ENCODE peak calls at places on chromosomes 1 and 21, in nine cellular contexts. One of them, this sample, is unnamed.

GRCh38 chr1:236141447-236142357 is 637 bp upstream of the GPR137B start:
- DNase-seq in GM20000: peak; percentile 37
- DNase-seq in cardiac muscle cell: peak; percentile 61
- DNase-seq in neural progenitor cell: peak; percentile 72
- DNase-seq in tibial artery: no peak
- DNase-seq in CD4-positive, alpha-beta T cell: peak; percentile 5
- DNase-seq in progenitor cell of endocrine pancreas: peak; percentile 20
- DNase-seq in H9: peak; percentile 64
- DNase-seq in uterus: peak; percentile 31
- DNase-seq in this sample: peak; percentile 33

GRCh38 chr1:42557230-42557851 is 94.3 kb downstream of the CCDC30 start:
- DNase-seq in GM20000: no peak
- DNase-seq in cardiac muscle cell: no peak
- DNase-seq in neural progenitor cell: no peak
- DNase-seq in tibial artery: no peak
- DNase-seq in CD4-positive, alpha-beta T cell: no peak
- DNase-seq in progenitor cell of endocrine pancreas: no peak
- DNase-seq in H9: no peak
- DNase-seq in uterus: no peak
- DNase-seq in this sample: no peak

GRCh38 chr1:221663321-221663720 is 78.6 kb downstream of the DUSP10 start:
- DNase-seq in GM20000: no peak
- DNase-seq in cardiac muscle cell: peak; percentile 44
- DNase-seq in neural progenitor cell: no peak
- DNase-seq in tibial artery: no peak
- DNase-seq in CD4-positive, alpha-beta T cell: no peak
- DNase-seq in progenitor cell of endocrine pancreas: no peak
- DNase-seq in H9: no peak
- DNase-seq in uterus: no peak
- DNase-seq in this sample: no peak

GRCh38 chr1:12617901-12618660 is at the start of gene DHRS3:
- DNase-seq in GM20000: peak; percentile 66
- DNase-seq in cardiac muscle cell: peak; percentile 94
- DNase-seq in neural progenitor cell: peak; percentile 92
- DNase-seq in tibial artery: peak; percentile 82
- DNase-seq in CD4-positive, alpha-beta T cell: no peak
- DNase-seq in progenitor cell of endocrine pancreas: peak; percentile 80
- DNase-seq in H9: peak; percentile 87
- DNase-seq in uterus: peak; percentile 86
- DNase-seq in this sample: peak; percentile 34

GRCh38 chr1:3543076-3544049 is 67.9 kb downstream of the MEGF6 start:
- DNase-seq in GM20000: no peak
- DNase-seq in cardiac muscle cell: peak; percentile 82
- DNase-seq in neural progenitor cell: peak; percentile 65
- DNase-seq in tibial artery: peak; percentile 88
- DNase-seq in CD4-positive, alpha-beta T cell: no peak
- DNase-seq in progenitor cell of endocrine pancreas: no peak
- DNase-seq in H9: peak; percentile 46
- DNase-seq in uterus: peak; percentile 67
- DNase-seq in this sample: no peak

GRCh38 chr1:42163114-42163513 is 1.4 kb downstream of the GUCA2A start:
- DNase-seq in GM20000: no peak
- DNase-seq in cardiac muscle cell: no peak
- DNase-seq in neural progenitor cell: no peak
- DNase-seq in tibial artery: no peak
- DNase-seq in CD4-positive, alpha-beta T cell: no peak
- DNase-seq in progenitor cell of endocrine pancreas: no peak
- DNase-seq in H9: no peak
- DNase-seq in uterus: no peak
- DNase-seq in this sample: no peak

GRCh38 chr1:77060000-77060399 is 159.2 kb downstream of the PIGK start:
- DNase-seq in GM20000: no peak
- DNase-seq in cardiac muscle cell: no peak
- DNase-seq in neural progenitor cell: peak; percentile 60
- DNase-seq in tibial artery: no peak
- DNase-seq in CD4-positive, alpha-beta T cell: no peak
- DNase-seq in progenitor cell of endocrine pancreas: no peak
- DNase-seq in H9: peak; percentile 80
- DNase-seq in uterus: no peak
- DNase-seq in this sample: no peak

GRCh38 chr1:31848381-31848897 is 32.6 kb upstream of the SPOCD1 start:
- DNase-seq in GM20000: no peak
- DNase-seq in cardiac muscle cell: no peak
- DNase-seq in neural progenitor cell: no peak
- DNase-seq in tibial artery: no peak
- DNase-seq in CD4-positive, alpha-beta T cell: peak; percentile 24
- DNase-seq in progenitor cell of endocrine pancreas: no peak
- DNase-seq in H9: no peak
- DNase-seq in uterus: no peak
- DNase-seq in this sample: no peak

GRCh38 chr1:119646521-119647227 is 1.4 kb downstream of the ZNF697 start:
- DNase-seq in GM20000: no peak
- DNase-seq in cardiac muscle cell: peak; percentile 63
- DNase-seq in neural progenitor cell: peak; percentile 9
- DNase-seq in tibial artery: no peak
- DNase-seq in CD4-positive, alpha-beta T cell: no peak
- DNase-seq in progenitor cell of endocrine pancreas: no peak
- DNase-seq in H9: no peak
- DNase-seq in uterus: no peak
- DNase-seq in this sample: no peak

GRCh38 chr1:165857046-165857801 is 29.8 kb downstream of the UCK2 start:
- DNase-seq in GM20000: peak; percentile 55
- DNase-seq in cardiac muscle cell: no peak
- DNase-seq in neural progenitor cell: no peak
- DNase-seq in tibial artery: no peak
- DNase-seq in CD4-positive, alpha-beta T cell: no peak
- DNase-seq in progenitor cell of endocrine pancreas: no peak
- DNase-seq in H9: no peak
- DNase-seq in uterus: no peak
- DNase-seq in this sample: no peak

GRCh38 chr1:156006666-156007376 is 13.9 kb downstream of the SSR2 start:
- DNase-seq in GM20000: no peak
- DNase-seq in cardiac muscle cell: no peak
- DNase-seq in neural progenitor cell: no peak
- DNase-seq in tibial artery: no peak
- DNase-seq in CD4-positive, alpha-beta T cell: no peak
- DNase-seq in progenitor cell of endocrine pancreas: no peak
- DNase-seq in H9: no peak
- DNase-seq in uterus: no peak
- DNase-seq in this sample: no peak

GRCh38 chr1:204704794-204705492 is 19.4 kb upstream of the LRRN2 start:
- DNase-seq in GM20000: no peak
- DNase-seq in cardiac muscle cell: no peak
- DNase-seq in neural progenitor cell: no peak
- DNase-seq in tibial artery: no peak
- DNase-seq in CD4-positive, alpha-beta T cell: no peak
- DNase-seq in progenitor cell of endocrine pancreas: no peak
- DNase-seq in H9: no peak
- DNase-seq in uterus: no peak
- DNase-seq in this sample: no peak

GRCh38 chr1:167196185-167196584 is 24.5 kb upstream of the POU2F1 start:
- DNase-seq in GM20000: no peak
- DNase-seq in cardiac muscle cell: peak; percentile 34
- DNase-seq in neural progenitor cell: no peak
- DNase-seq in tibial artery: no peak
- DNase-seq in CD4-positive, alpha-beta T cell: no peak
- DNase-seq in progenitor cell of endocrine pancreas: no peak
- DNase-seq in H9: no peak
- DNase-seq in uterus: no peak
- DNase-seq in this sample: no peak

GRCh38 chr1:209900734-209901133 is 37.3 kb upstream of the SYT14 start:
- DNase-seq in GM20000: no peak
- DNase-seq in cardiac muscle cell: peak; percentile 36
- DNase-seq in neural progenitor cell: no peak
- DNase-seq in tibial artery: no peak
- DNase-seq in CD4-positive, alpha-beta T cell: no peak
- DNase-seq in progenitor cell of endocrine pancreas: no peak
- DNase-seq in H9: no peak
- DNase-seq in uterus: no peak
- DNase-seq in this sample: no peak

GRCh38 chr21:45950740-45951515 is 30.6 kb upstream of the COL6A1 start:
- DNase-seq in GM20000: no peak
- DNase-seq in cardiac muscle cell: peak; percentile 81
- DNase-seq in neural progenitor cell: no peak
- DNase-seq in tibial artery: peak; percentile 57
- DNase-seq in CD4-positive, alpha-beta T cell: no peak
- DNase-seq in progenitor cell of endocrine pancreas: no peak
- DNase-seq in H9: no peak
- DNase-seq in uterus: peak; percentile 82
- DNase-seq in this sample: no peak

GRCh38 chr1:64755356-64755755 is 10.5 kb downstream of the RAVER2 start:
- DNase-seq in GM20000: no peak
- DNase-seq in cardiac muscle cell: no peak
- DNase-seq in neural progenitor cell: no peak
- DNase-seq in tibial artery: no peak
- DNase-seq in CD4-positive, alpha-beta T cell: no peak
- DNase-seq in progenitor cell of endocrine pancreas: no peak
- DNase-seq in H9: no peak
- DNase-seq in uterus: no peak
- DNase-seq in this sample: no peak
- TF ChIP-seq CTCF in GM20000: no peak
- TF ChIP-seq CTCF in cardiac muscle cell: no peak
- TF ChIP-seq CTCF in neural progenitor cell: no peak
- TF ChIP-seq CTCF in tibial artery: no peak
- TF ChIP-seq CTCF in CD4-positive, alpha-beta T cell: no peak
- TF ChIP-seq CTCF in progenitor cell of endocrine pancreas: no peak
- TF ChIP-seq CTCF in H9: no peak
- TF ChIP-seq CTCF in uterus: no peak
- TF ChIP-seq CTCF in this sample: no peak

GRCh38 chr1:224856973-224857372 is 72.5 kb upstream of the DNAH14 start:
- DNase-seq in GM20000: no peak
- DNase-seq in cardiac muscle cell: no peak
- DNase-seq in neural progenitor cell: no peak
- DNase-seq in tibial artery: no peak
- DNase-seq in CD4-positive, alpha-beta T cell: no peak
- DNase-seq in progenitor cell of endocrine pancreas: no peak
- DNase-seq in H9: no peak
- DNase-seq in uterus: no peak
- DNase-seq in this sample: no peak

GRCh38 chr1:224850446-224850845 is 79.0 kb upstream of the DNAH14 start:
- DNase-seq in GM20000: no peak
- DNase-seq in cardiac muscle cell: no peak
- DNase-seq in neural progenitor cell: no peak
- DNase-seq in tibial artery: no peak
- DNase-seq in CD4-positive, alpha-beta T cell: no peak
- DNase-seq in progenitor cell of endocrine pancreas: no peak
- DNase-seq in H9: no peak
- DNase-seq in uterus: no peak
- DNase-seq in this sample: no peak

GRCh38 chr1:224852901-224853568 is 76.4 kb upstream of the DNAH14 start:
- DNase-seq in GM20000: peak; percentile 26
- DNase-seq in cardiac muscle cell: peak; percentile 76
- DNase-seq in neural progenitor cell: peak; percentile 45
- DNase-seq in tibial artery: no peak
- DNase-seq in CD4-positive, alpha-beta T cell: no peak
- DNase-seq in progenitor cell of endocrine pancreas: no peak
- DNase-seq in H9: no peak
- DNase-seq in uterus: no peak
- DNase-seq in this sample: no peak

GRCh38 chr1:224851210-224851849 is 78.1 kb upstream of the DNAH14 start:
- DNase-seq in GM20000: peak; percentile 76
- DNase-seq in cardiac muscle cell: peak; percentile 65
- DNase-seq in neural progenitor cell: peak; percentile 73
- DNase-seq in tibial artery: peak; percentile 29
- DNase-seq in CD4-positive, alpha-beta T cell: peak; percentile 30
- DNase-seq in progenitor cell of endocrine pancreas: peak; percentile 16
- DNase-seq in H9: peak; percentile 80
- DNase-seq in uterus: peak; percentile 15
- DNase-seq in this sample: no peak

GRCh38 chr1:224851850-224852261 is 77.6 kb upstream of the DNAH14 start:
- DNase-seq in GM20000: peak; percentile 11
- DNase-seq in cardiac muscle cell: no peak
- DNase-seq in neural progenitor cell: no peak
- DNase-seq in tibial artery: no peak
- DNase-seq in CD4-positive, alpha-beta T cell: no peak
- DNase-seq in progenitor cell of endocrine pancreas: no peak
- DNase-seq in H9: peak; percentile 62
- DNase-seq in uterus: no peak
- DNase-seq in this sample: no peak
- TF ChIP-seq CTCF in GM20000: no peak
- TF ChIP-seq CTCF in cardiac muscle cell: no peak
- TF ChIP-seq CTCF in neural progenitor cell: no peak
- TF ChIP-seq CTCF in tibial artery: no peak
- TF ChIP-seq CTCF in CD4-positive, alpha-beta T cell: peak; percentile 7
- TF ChIP-seq CTCF in progenitor cell of endocrine pancreas: no peak
- TF ChIP-seq CTCF in H9: peak; percentile 29
- TF ChIP-seq CTCF in uterus: no peak
- TF ChIP-seq CTCF in this sample: no peak

GRCh38 chr1:35111106-35111505 is 31.9 kb downstream of the ZMYM1 start:
- DNase-seq in GM20000: no peak
- DNase-seq in cardiac muscle cell: peak; percentile 38
- DNase-seq in neural progenitor cell: no peak
- DNase-seq in tibial artery: no peak
- DNase-seq in CD4-positive, alpha-beta T cell: no peak
- DNase-seq in progenitor cell of endocrine pancreas: no peak
- DNase-seq in H9: no peak
- DNase-seq in uterus: no peak
- DNase-seq in this sample: no peak

GRCh38 chr1:35115459-35116383 is 36.5 kb downstream of the ZMYM1 start:
- DNase-seq in GM20000: no peak
- DNase-seq in cardiac muscle cell: no peak
- DNase-seq in neural progenitor cell: no peak
- DNase-seq in tibial artery: no peak
- DNase-seq in CD4-positive, alpha-beta T cell: no peak
- DNase-seq in progenitor cell of endocrine pancreas: no peak
- DNase-seq in H9: no peak
- DNase-seq in uterus: no peak
- DNase-seq in this sample: no peak

GRCh38 chr1:35112668-35113067 is 33.5 kb downstream of the ZMYM1 start:
- DNase-seq in GM20000: no peak
- DNase-seq in cardiac muscle cell: peak; percentile 24
- DNase-seq in neural progenitor cell: no peak
- DNase-seq in tibial artery: no peak
- DNase-seq in CD4-positive, alpha-beta T cell: no peak
- DNase-seq in progenitor cell of endocrine pancreas: no peak
- DNase-seq in H9: no peak
- DNase-seq in uterus: no peak
- DNase-seq in this sample: no peak
- TF ChIP-seq CTCF in GM20000: no peak
- TF ChIP-seq CTCF in cardiac muscle cell: peak; percentile 27
- TF ChIP-seq CTCF in neural progenitor cell: peak; percentile 19
- TF ChIP-seq CTCF in tibial artery: no peak
- TF ChIP-seq CTCF in CD4-positive, alpha-beta T cell: no peak
- TF ChIP-seq CTCF in progenitor cell of endocrine pancreas: peak; percentile 29
- TF ChIP-seq CTCF in H9: peak; percentile 48
- TF ChIP-seq CTCF in uterus: no peak
- TF ChIP-seq CTCF in this sample: no peak

DNA sequence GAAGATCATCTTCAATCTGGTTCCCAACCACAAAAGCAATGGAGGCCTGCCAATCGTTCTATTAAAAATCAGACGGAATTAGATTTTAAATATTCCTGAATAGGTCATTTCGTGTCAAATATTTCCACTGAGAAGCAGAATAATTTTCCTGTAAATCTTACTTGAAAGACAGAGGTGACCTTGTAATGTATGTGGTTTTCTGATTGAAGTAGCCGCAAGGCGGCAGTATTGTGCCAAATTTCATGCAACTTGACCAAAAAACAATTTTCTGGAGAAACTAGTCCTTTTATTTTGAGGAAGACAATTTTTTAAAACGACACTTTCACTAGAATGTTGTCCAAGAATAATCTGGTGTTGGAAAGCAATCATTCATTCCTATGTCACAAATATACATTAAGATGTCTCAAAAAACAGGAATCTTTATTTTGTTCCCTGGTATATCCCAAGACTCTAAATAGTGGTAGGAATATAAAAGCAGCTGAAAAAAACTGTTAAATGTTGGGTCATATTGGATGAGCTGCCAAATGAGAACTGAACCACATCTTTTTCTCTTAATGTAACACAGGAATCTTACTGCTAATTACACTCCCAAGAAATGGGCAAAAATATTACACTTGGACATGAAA is 33.6 kb downstream of the SPAG17 start:
- DNase-seq in GM20000: peak; percentile 10
- DNase-seq in cardiac muscle cell: peak; percentile 78
- DNase-seq in neural progenitor cell: peak; percentile 68
- DNase-seq in tibial artery: peak; percentile 64
- DNase-seq in CD4-positive, alpha-beta T cell: no peak
- DNase-seq in progenitor cell of endocrine pancreas: peak; percentile 29
- DNase-seq in H9: peak; percentile 46
- DNase-seq in uterus: peak; percentile 22
- DNase-seq in this sample: no peak
- TF ChIP-seq CTCF in GM20000: peak; percentile 53
- TF ChIP-seq CTCF in cardiac muscle cell: peak; percentile 80
- TF ChIP-seq CTCF in neural progenitor cell: peak; percentile 95
- TF ChIP-seq CTCF in tibial artery: peak; percentile 60
- TF ChIP-seq CTCF in CD4-positive, alpha-beta T cell: no peak
- TF ChIP-seq CTCF in progenitor cell of endocrine pancreas: peak; percentile 83
- TF ChIP-seq CTCF in H9: peak; percentile 88
- TF ChIP-seq CTCF in uterus: peak; percentile 38
- TF ChIP-seq CTCF in this sample: no peak